ENCODE peak calls at places on chromosomes 2 and 18, in five cellular contexts. C is Peyer's patch, I is sigmoid colon, M is Karpas-422, N is breast epithelium. S is an unnamed sample. For H3K4me1, the result is how much of the 10 kb centered on the place peaks cover.

GRCh38 chr2:38978908-38979307 is 89.2 kb downstream of the ARHGEF33 start:
- DNase-seq in N (no peak), C (no peak), I (no peak), M (no peak), S (no peak)

GRCh38 chr2:241095594-241096290 is 6.3 kb downstream of the MTERF4 start:
- DNase-seq in C (no peak), I (no peak), M (no peak), N (no peak), S (no peak)

GRCh38 chr2:232483923-232484627 is 3.6 kb downstream of the ECEL1 start:
- DNase-seq in C (peak), I (peak), M (no peak), N (no peak), S (peak)

GRCh38 chr18:3816601-3817363 is 366.8 kb downstream of the TGIF1 start:
- DNase-seq in I (no peak), N (no peak), M (no peak), C (no peak), S (no peak)

GRCh38 chr2:191020742-191021381 is 6.9 kb upstream of the STAT1 start:
- DNase-seq in I (peak), M (peak), N (no peak), C (no peak), S (no peak)

GRCh38 chr2:125405816-125406215 is 1250.1 kb upstream of the GYPC start:
- DNase-seq in I (no peak), C (no peak), M (no peak), N (no peak), S (no peak)

GRCh38 chr2:96907405-96908041 is 37.6 kb upstream of the SEMA4C start:
- DNase-seq in N (peak), M (no peak), C (no peak), I (peak), S (no peak)

GRCh38 chr2:233131991-233132390 is 71.8 kb downstream of the INPP5D start:
- DNase-seq in M (no peak), N (no peak), C (no peak), I (no peak), S (no peak)

GRCh38 chr2:151918308-151918707 is 90.1 kb upstream of the ARL5A start:
- DNase-seq in N (no peak), M (no peak), C (no peak), I (no peak), S (no peak)

GRCh38 chr2:151927501-151928221 is 99.4 kb upstream of the ARL5A start:
- DNase-seq in N (no peak), M (no peak), C (no peak), I (no peak), S (no peak)

GRCh38 chr2:151928380-151928779 is 100.2 kb upstream of the ARL5A start:
- DNase-seq in N (no peak), M (no peak), I (no peak), C (no peak), S (no peak)

DNA sequence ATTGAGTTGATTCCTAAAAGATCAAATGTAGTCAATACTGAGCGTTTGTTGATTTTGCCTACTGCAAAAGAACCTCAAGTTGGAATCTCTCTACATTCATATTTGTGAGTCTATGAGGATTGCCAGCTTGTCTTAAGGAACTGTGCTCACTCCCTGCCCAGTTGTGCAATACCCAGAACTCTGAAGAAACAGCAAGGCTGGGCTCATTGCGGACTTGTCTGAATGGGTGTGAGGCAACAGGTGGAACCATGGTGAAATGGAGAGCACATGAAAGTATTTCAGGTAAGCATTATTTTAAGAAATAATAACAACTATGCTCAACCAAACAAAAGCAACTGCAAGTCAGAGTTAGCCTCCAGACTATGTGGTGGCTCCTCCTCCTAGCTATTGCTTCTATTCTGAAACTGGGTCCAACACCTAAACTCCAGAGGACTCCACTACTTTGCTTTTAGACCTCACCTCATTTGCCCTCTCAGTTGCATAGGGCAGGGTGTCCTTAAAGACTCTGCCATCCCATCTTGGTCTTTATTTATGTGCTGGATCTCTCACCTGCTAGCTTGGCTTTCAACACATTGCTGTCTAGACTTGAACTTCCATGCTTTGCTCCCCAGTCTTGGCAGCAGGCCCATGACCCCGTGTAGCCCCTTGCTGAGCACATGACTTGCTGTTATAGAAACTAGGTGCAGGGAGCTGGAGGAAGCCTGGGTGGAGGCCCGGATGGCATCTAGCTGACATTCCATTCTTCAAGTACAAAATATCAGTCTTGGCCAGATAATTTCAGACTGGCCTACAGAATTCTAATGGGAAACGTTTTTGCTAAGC is 94.8 kb upstream of the ARL5A start:
- DNase-seq in I (peak), N (peak), M (no peak), C (no peak), S (peak)
- H3K4me1 ChIP-seq in I (under half), N (under half), M (under half), C (under half), S (under half)

GRCh38 chr2:10272464-10272863 is 30.2 kb upstream of the HPCAL1 start:
- DNase-seq in M (no peak), C (peak), N (no peak), I (no peak), S (peak)
- H3K4me3 ChIP-seq in M (no peak), C (no peak), N (no peak), I (no peak), S (no peak)

GRCh38 chr18:58087928-58088722 is 44.1 kb downstream of the NEDD4L start:
- DNase-seq in C (peak), M (no peak), N (peak), I (no peak), S (peak)
- H3K27ac ChIP-seq in C (peak), M (no peak), N (peak), I (no peak), S (peak)

GRCh38 chr2:54476852-54477251 is 20.7 kb downstream of the SPTBN1 start:
- DNase-seq in I (no peak), M (no peak), C (no peak), N (no peak), S (no peak)

GRCh38 chr2:54479422-54479821 is 23.3 kb downstream of the SPTBN1 start:
- DNase-seq in M (no peak), C (no peak), I (peak), N (no peak), S (no peak)

GRCh38 chr2:54481686-54482085 is 25.6 kb downstream of the SPTBN1 start:
- DNase-seq in N (no peak), C (no peak), M (no peak), I (no peak), S (no peak)

GRCh38 chr2:54480025-54480424 is 23.9 kb downstream of the SPTBN1 start:
- DNase-seq in N (no peak), I (no peak), C (no peak), M (no peak), S (no peak)

GRCh38 chr2:54478899-54479298 is 22.8 kb downstream of the SPTBN1 start:
- DNase-seq in I (no peak), C (no peak), N (no peak), M (no peak), S (no peak)
- H3K4me1 ChIP-seq in I (half or more), C (under half), N (under half), M (under half), S (under half)